ENCODE peak calls at places on chromosome 20, in five cellular contexts. X is IMR-90, A is glutamatergic neuron, D is H54, G is HCT116. F is an unnamed sample.

GRCh38 chr20:14879020-14879697 is 541.7 kb upstream of the FLRT3 start:
- DNase-seq in D (no peak), A (no peak), G (peak), X (peak), F (peak)

GRCh38 chr20:42261766-42262165 is 643.6 kb upstream of the CHD6 start:
- DNase-seq in D (no peak), A (no peak), G (no peak), X (no peak), F (no peak)

GRCh38 chr20:54624701-54625472 is 149.5 kb downstream of the DOK5 start:
- DNase-seq in A (peak), X (peak), D (no peak), G (no peak), F (no peak)

GRCh38 chr20:8020314-8021079 is 936 bp upstream of the TMX4 start:
- DNase-seq in X (no peak), G (no peak), A (no peak), D (no peak), F (no peak)

GRCh38 chr20:50027611-50028105 is 44.9 kb downstream of the SNAI1 start:
- DNase-seq in D (peak), X (peak), A (no peak), G (no peak), F (peak)

GRCh38 chr20:53937330-53937729 is 133.1 kb downstream of the BCAS1 start:
- DNase-seq in X (no peak), A (no peak), D (no peak), G (no peak), F (peak)

GRCh38 chr20:45880988-45881788 is at the start of gene ZSWIM1:
- DNase-seq in D (peak), G (peak), A (peak), X (peak), F (peak)

GRCh38 chr20:23128461-23129125 is 42.5 kb upstream of the CD93 start:
- DNase-seq in G (no peak), A (peak), D (no peak), X (no peak), F (no peak)

GRCh38 chr20:62734336-62734735 is 25.7 kb downstream of the NTSR1 start:
- DNase-seq in D (no peak), X (no peak), A (peak), G (no peak), F (no peak)

GRCh38 chr20:2135018-2135417 is 33.4 kb downstream of the STK35 start:
- DNase-seq in A (no peak), D (no peak), X (no peak), G (no peak), F (no peak)

GRCh38 chr20:59784365-59785117 is 148.9 kb downstream of the SYCP2 start:
- DNase-seq in X (no peak), G (no peak), D (no peak), A (no peak), F (no peak)

GRCh38 chr20:5710551-5710950 is 39.6 kb upstream of the SHLD1 start:
- DNase-seq in G (no peak), D (no peak), A (no peak), X (no peak), F (no peak)

GRCh38 chr20:44598413-44599290 is 16.3 kb downstream of the PKIG start:
- DNase-seq in D (no peak), X (no peak), G (no peak), A (no peak), F (no peak)

GRCh38 chr20:62772994-62773858 is 23.0 kb upstream of the MRGBP start:
- DNase-seq in D (no peak), A (no peak), X (peak), G (no peak), F (no peak)

GRCh38 chr20:36274248-36274841 is 31.8 kb upstream of the DLGAP4 start:
- DNase-seq in G (no peak), X (no peak), D (no peak), A (no peak), F (no peak)

GRCh38 chr20:36859282-36859555 is 16.7 kb upstream of the TLDC2 start:
- DNase-seq in A (no peak), D (no peak), X (no peak), G (no peak), F (no peak)

GRCh38 chr20:14866841-14867514 is 529.6 kb upstream of the FLRT3 start:
- DNase-seq in D (no peak), A (no peak), X (no peak), G (no peak), F (no peak)

GRCh38 chr20:35048739-35049138 is 43.9 kb downstream of the TRPC4AP start:
- DNase-seq in D (no peak), X (no peak), A (no peak), G (no peak), F (no peak)

GRCh38 chr20:645318-646106 is 7.5 kb downstream of the SRXN1 start:
- DNase-seq in D (peak), X (peak), G (peak), A (peak), F (peak)

GRCh38 chr20:63678071-63678470 is 18.4 kb upstream of the TNFRSF6B start:
- DNase-seq in X (no peak), G (no peak), D (no peak), A (no peak), F (no peak)

GRCh38 chr20:64116541-64117423 is 9.4 kb upstream of the NPBWR2 start:
- DNase-seq in A (peak), D (no peak), X (no peak), G (no peak), F (no peak)

GRCh38 chr20:59911041-59911440 is 22.4 kb downstream of the SYCP2 start:
- DNase-seq in G (no peak), A (no peak), X (no peak), D (no peak), F (no peak)

GRCh38 chr20:49482621-49483017 is at the start of gene KCNB1:
- DNase-seq in D (peak), G (no peak), A (peak), X (peak), F (peak)

GRCh38 chr20:33852971-33853813 is 42.0 kb downstream of the CHMP4B start:
- DNase-seq in D (no peak), X (no peak), G (no peak), A (no peak), F (peak)

GRCh38 chr20:62668441-62669027 is 26.2 kb downstream of the SLCO4A1 start:
- DNase-seq in A (peak), D (peak), X (peak), G (peak), F (peak)

GRCh38 chr20:48034754-48035153 is 249.5 kb upstream of the SULF2 start:
- DNase-seq in A (no peak), X (no peak), D (no peak), G (no peak), F (no peak)

GRCh38 chr20:521860-522259 is 21.7 kb downstream of the CSNK2A1 start:
- DNase-seq in X (no peak), A (no peak), G (no peak), D (no peak), F (no peak)

GRCh38 chr20:6051505-6051904 is 2.4 kb downstream of the LRRN4 start:
- DNase-seq in A (no peak), D (no peak), X (peak), G (no peak), F (peak)

GRCh38 chr20:44754554-44754953 is 8.9 kb downstream of the KCNK15 start:
- DNase-seq in G (no peak), A (no peak), X (no peak), D (no peak), F (no peak)

F was measured in fibroblast of mammary gland.